ENCODE peak calls at places on chromosomes 12 and 14, in ten cellular contexts. W, I, C, G, D, M, V, R, N and O are unnamed samples.

GRCh38 chr12:61860439-61860838 is 399.8 kb upstream of the USP15 start:
- DNase-seq in R (no peak), D (no peak), G (no peak), V (no peak), M (no peak), N (no peak), C (no peak), I (no peak), W (no peak), O (no peak)

GRCh38 chr14:35406811-35407630 is 2.5 kb upstream of the NFKBIA start:
- DNase-seq in M (peak; percentile 51), G (peak; percentile 65), R (no peak), I (peak; percentile 77), W (peak; percentile 90), C (no peak), N (no peak), V (peak; percentile 87), D (peak; percentile 47), O (no peak)

GRCh38 chr14:77123381-77124344 is 17.9 kb downstream of the ZDHHC22 start:
- DNase-seq in N (peak; percentile 76), W (peak; percentile 96), R (peak; percentile 85), D (peak; percentile 98), M (peak; percentile 96), C (peak; percentile 87), G (peak; percentile 30), I (peak; percentile 65), V (no peak), O (peak; percentile 25)

GRCh38 chr12:106274575-106275081 is 26.8 kb upstream of the CKAP4 start:
- DNase-seq in C (no peak), G (no peak), V (peak; percentile 87), R (no peak), N (no peak), W (no peak), D (peak; percentile 73), I (no peak), M (peak; percentile 49), O (peak; percentile 53)

GRCh38 chr12:124097681-124098080 is 124.7 kb downstream of the ZNF664 start:
- DNase-seq in D (no peak), M (no peak), R (no peak), N (no peak), V (no peak), I (no peak), G (no peak), W (no peak), C (no peak), O (no peak)

GRCh38 chr12:131345521-131346436 is 365.1 kb upstream of the SFSWAP start:
- DNase-seq in I (no peak), G (no peak), W (no peak), C (no peak), V (no peak), R (no peak), M (no peak), D (no peak), N (no peak), O (no peak)

GRCh38 chr14:76863724-76864407 is 37.7 kb downstream of the LRRC74A start:
- DNase-seq in R (no peak), M (peak; percentile 29), C (peak; percentile 80), D (peak; percentile 25), N (peak; percentile 78), W (no peak), G (no peak), I (no peak), V (peak; percentile 19), O (peak; percentile 33)

GRCh38 chr14:96861568-96862310 is 64.6 kb downstream of the VRK1 start:
- DNase-seq in D (no peak), N (no peak), G (no peak), M (no peak), W (no peak), R (no peak), C (no peak), I (no peak), V (peak; percentile 3), O (peak; percentile 3)

GRCh38 chr12:65881965-65882413 is 57.7 kb downstream of the HMGA2 start:
- DNase-seq in W (no peak), R (peak; percentile 69), I (no peak), C (peak; percentile 79), V (no peak), G (peak; percentile 5), M (no peak), N (peak; percentile 88), D (peak; percentile 75), O (no peak)

GRCh38 chr12:19709889-19710288 is 270.6 kb downstream of the AEBP2 start:
- DNase-seq in M (no peak), V (no peak), R (no peak), C (no peak), I (no peak), D (no peak), G (no peak), N (no peak), W (no peak), O (no peak)

DNA sequence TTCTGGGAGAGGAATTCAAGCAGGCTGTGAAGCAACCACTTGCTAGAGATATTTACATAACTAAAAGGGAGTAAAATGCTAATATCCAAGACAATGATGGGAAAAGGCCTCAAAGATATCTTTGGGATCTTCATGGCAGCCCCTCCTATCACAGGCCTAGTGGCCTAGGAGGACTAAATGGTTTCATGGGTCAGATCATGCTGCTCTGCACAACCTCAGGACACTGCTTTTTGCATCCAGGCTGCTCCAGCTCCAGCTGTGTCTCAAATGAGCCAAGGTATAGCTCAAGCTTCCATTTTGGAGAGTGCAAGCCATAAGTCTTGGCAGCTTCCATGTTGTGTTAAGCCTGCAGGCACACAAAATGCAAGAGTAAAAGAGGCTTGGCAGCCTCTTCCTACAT is 195.6 kb upstream of the SSTR1 start:
- DNase-seq in D (no peak), M (no peak), C (no peak), W (no peak), G (peak; percentile 0), I (peak; percentile 45), N (no peak), R (no peak), V (no peak), O (no peak)
- TF ChIP-seq CTCF in D (no peak), M (no peak), C (no peak), W (no peak), G (no peak), I (no peak), N (no peak), R (no peak), V (no peak), O (no peak)

GRCh38 chr12:48681416-48681737 is 661 bp downstream of the KANSL2 start:
- DNase-seq in D (no peak), M (no peak), R (no peak), I (peak; percentile 46), G (no peak), C (no peak), V (peak; percentile 12), N (no peak), W (peak; percentile 11), O (no peak)

GRCh38 chr12:48678561-48679185 is 3.4 kb downstream of the KANSL2 start:
- DNase-seq in I (no peak), R (no peak), N (no peak), C (no peak), D (no peak), M (no peak), G (no peak), V (no peak), W (no peak), O (no peak)

GRCh38 chr12:48680861-48681260 is 1.2 kb downstream of the KANSL2 start:
- DNase-seq in G (peak; percentile 32), W (no peak), M (no peak), I (no peak), R (no peak), D (no peak), V (no peak), C (no peak), N (no peak), O (no peak)

GRCh38 chr12:48681738-48682532 is at the start of gene KANSL2:
- DNase-seq in G (peak; percentile 99), D (peak; percentile 99), M (peak; percentile 98), R (peak; percentile 98), W (peak; percentile 99), I (peak; percentile 99), V (peak; percentile 98), C (peak; percentile 99), N (peak; percentile 99), O (peak; percentile 99)

GRCh38 chr12:48677782-48678181 is 4.3 kb downstream of the KANSL2 start:
- DNase-seq in G (no peak), M (no peak), C (no peak), D (no peak), V (no peak), W (no peak), R (no peak), I (no peak), N (no peak), O (no peak)
- H3K36me3 ChIP-seq in G (peaks cover 77% of the 10 kb centered on the region), M (peaks cover 4% of the 10 kb centered on the region), C (peaks cover 68% of the 10 kb centered on the region), D (no peaks in the 10 kb centered on the region), V (peaks cover 47% of the 10 kb centered on the region), W (peaks cover 63% of the 10 kb centered on the region), R (no peaks in the 10 kb centered on the region), I (peaks cover 80% of the 10 kb centered on the region), N (peaks cover 78% of the 10 kb centered on the region), O (peaks cover 4% of the 10 kb centered on the region)

DNA sequence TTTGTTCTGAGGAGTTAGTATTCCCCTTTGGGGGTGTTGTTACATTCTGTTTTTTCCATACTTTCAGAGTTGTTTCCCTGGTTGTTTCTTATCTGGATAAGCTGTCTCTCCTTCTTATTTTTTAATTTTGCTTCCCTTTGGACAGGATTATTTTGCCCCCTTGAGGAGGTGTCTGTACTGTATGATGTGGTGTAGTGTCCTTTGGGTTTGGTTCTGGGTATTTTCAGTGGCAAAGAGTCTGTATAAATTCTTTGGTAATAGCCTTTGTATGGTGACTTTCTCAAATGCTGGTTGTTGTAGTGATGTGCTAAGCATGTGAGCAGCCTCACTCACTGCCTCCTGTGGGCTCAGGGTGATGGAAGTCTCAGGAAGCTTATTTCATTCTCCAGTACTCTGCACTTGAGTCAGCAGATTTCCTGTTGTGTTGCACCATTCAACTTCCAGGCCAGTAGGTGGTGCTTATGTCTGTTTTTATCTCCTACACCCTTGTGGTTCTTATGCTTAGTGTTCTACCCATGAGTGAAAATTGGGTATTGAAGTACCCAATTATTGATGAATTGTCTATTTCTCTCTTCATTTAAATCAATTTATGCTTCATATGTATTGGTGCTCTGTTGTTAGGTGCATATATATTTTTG is 103.3 kb upstream of the PMCH start:
- DNase-seq in R (no peak), M (peak; percentile 7), G (peak; percentile 71), V (peak; percentile 49), D (peak; percentile 42), W (peak; percentile 35), I (peak; percentile 35), C (no peak), N (no peak), O (peak; percentile 37)
- TF ChIP-seq CTCF in R (no peak), M (no peak), G (peak; percentile 64), V (peak; percentile 78), D (no peak), W (peak; percentile 56), I (peak; percentile 73), C (peak; percentile 31), N (peak; percentile 14), O (peak; percentile 48)

GRCh38 chr12:109197327-109197726 is 80.9 kb downstream of the ACACB start:
- DNase-seq in N (no peak), R (no peak), C (no peak), I (no peak), D (no peak), W (peak; percentile 96), V (peak; percentile 40), G (no peak), M (no peak), O (no peak)
- H3K36me3 ChIP-seq in N (peaks cover 98% of the 10 kb centered on the region), R (peaks cover 11% of the 10 kb centered on the region), C (peaks cover 91% of the 10 kb centered on the region), I (peaks cover 18% of the 10 kb centered on the region), D (peaks cover 23% of the 10 kb centered on the region), W (peaks cover 17% of the 10 kb centered on the region), V (peaks cover 22% of the 10 kb centered on the region), G (no peaks in the 10 kb centered on the region), M (no peaks in the 10 kb centered on the region), O (peaks cover 5% of the 10 kb centered on the region)